ENCODE peak calls at places on chromosomes 5 and 9, in five cellular contexts. One of them, this sample, is unnamed. For H3K9me3, the result is how much of the 10 kb centered on the place peaks cover.

GRCh38 chr5:132294728-132295504 is 722 bp downstream of the SLC22A4 start:
- DNase-seq in H1: no peak
- DNase-seq in PC-3: peak
- DNase-seq in fibroblast of lung: peak
- DNase-seq in neural progenitor cell: peak
- DNase-seq in this sample: peak

GRCh38 chr9:94740191-94740874 is 13.8 kb downstream of the AOPEP start:
- DNase-seq in neural progenitor cell: no peak
- DNase-seq in fibroblast of lung: no peak
- DNase-seq in PC-3: no peak
- DNase-seq in H1: no peak
- DNase-seq in this sample: no peak

GRCh38 chr9:16030513-16031185 is 477.8 kb downstream of the CCDC171 start:
- DNase-seq in neural progenitor cell: no peak
- DNase-seq in PC-3: peak
- DNase-seq in H1: no peak
- DNase-seq in fibroblast of lung: peak
- DNase-seq in this sample: peak

GRCh38 chr5:173290477-173291131 is 37.6 kb downstream of the STC2 start:
- DNase-seq in H1: no peak
- DNase-seq in PC-3: no peak
- DNase-seq in neural progenitor cell: peak
- DNase-seq in fibroblast of lung: peak
- DNase-seq in this sample: no peak

GRCh38 chr9:12667892-12668291 is 25.3 kb upstream of the TYRP1 start:
- DNase-seq in fibroblast of lung: no peak
- DNase-seq in PC-3: no peak
- DNase-seq in H1: no peak
- DNase-seq in neural progenitor cell: no peak
- DNase-seq in this sample: no peak

GRCh38 chr5:154945695-154946301 is 4.9 kb downstream of the MRPL22 start:
- DNase-seq in neural progenitor cell: peak
- DNase-seq in PC-3: peak
- DNase-seq in fibroblast of lung: peak
- DNase-seq in H1: no peak
- DNase-seq in this sample: no peak

GRCh38 chr5:53095222-53095621 is 14.3 kb downstream of the MOCS2 start:
- DNase-seq in PC-3: no peak
- DNase-seq in neural progenitor cell: no peak
- DNase-seq in H1: no peak
- DNase-seq in fibroblast of lung: no peak
- DNase-seq in this sample: no peak

GRCh38 chr5:124627815-124628214 is 118.6 kb downstream of the ZNF608 start:
- DNase-seq in neural progenitor cell: no peak
- DNase-seq in PC-3: no peak
- DNase-seq in H1: no peak
- DNase-seq in fibroblast of lung: no peak
- DNase-seq in this sample: no peak

GRCh38 chr9:127857278-127857677 is 2.8 kb upstream of the ENG start:
- DNase-seq in H1: no peak
- DNase-seq in neural progenitor cell: no peak
- DNase-seq in PC-3: no peak
- DNase-seq in fibroblast of lung: no peak
- DNase-seq in this sample: no peak

GRCh38 chr5:10331341-10331796 is 22.1 kb upstream of the MARCHF6 start:
- DNase-seq in fibroblast of lung: peak
- DNase-seq in PC-3: peak
- DNase-seq in neural progenitor cell: no peak
- DNase-seq in H1: no peak
- DNase-seq in this sample: no peak

GRCh38 chr9:127452481-127453092 is 1.3 kb downstream of the LRSAM1 start:
- DNase-seq in neural progenitor cell: no peak
- DNase-seq in fibroblast of lung: peak
- DNase-seq in PC-3: peak
- DNase-seq in H1: no peak
- DNase-seq in this sample: no peak

GRCh38 chr9:8095531-8096223 is 296.1 kb upstream of the DMAC1 start:
- DNase-seq in H1: no peak
- DNase-seq in PC-3: no peak
- DNase-seq in fibroblast of lung: no peak
- DNase-seq in neural progenitor cell: no peak
- DNase-seq in this sample: no peak

GRCh38 chr5:76547242-76547890 is 75.8 kb downstream of the F2RL2 start:
- DNase-seq in H1: no peak
- DNase-seq in neural progenitor cell: no peak
- DNase-seq in PC-3: no peak
- DNase-seq in fibroblast of lung: peak
- DNase-seq in this sample: no peak

GRCh38 chr9:114938687-114939575 is 8.5 kb upstream of the TNFSF8 start:
- DNase-seq in fibroblast of lung: peak
- DNase-seq in PC-3: no peak
- DNase-seq in neural progenitor cell: no peak
- DNase-seq in H1: no peak
- DNase-seq in this sample: no peak

GRCh38 chr5:146025108-146025507 is 80.3 kb downstream of the PLAC8L1 start:
- DNase-seq in PC-3: no peak
- DNase-seq in fibroblast of lung: no peak
- DNase-seq in neural progenitor cell: no peak
- DNase-seq in H1: no peak
- DNase-seq in this sample: no peak

GRCh38 chr5:43636076-43636475 is 33.1 kb downstream of the NNT start:
- DNase-seq in H1: no peak
- DNase-seq in neural progenitor cell: no peak
- DNase-seq in PC-3: no peak
- DNase-seq in fibroblast of lung: no peak
- DNase-seq in this sample: no peak

GRCh38 chr5:139711067-139711851 is 63.1 kb downstream of the CXXC5 start:
- DNase-seq in neural progenitor cell: peak
- DNase-seq in fibroblast of lung: no peak
- DNase-seq in PC-3: peak
- DNase-seq in H1: no peak
- DNase-seq in this sample: no peak

GRCh38 chr9:92432972-92433548 is 8.8 kb upstream of the OMD start:
- DNase-seq in H1: no peak
- DNase-seq in PC-3: no peak
- DNase-seq in neural progenitor cell: no peak
- DNase-seq in fibroblast of lung: no peak
- DNase-seq in this sample: no peak

GRCh38 chr5:37837101-37838032 is 2.5 kb downstream of the GDNF start:
- DNase-seq in H1: no peak
- DNase-seq in PC-3: peak
- DNase-seq in fibroblast of lung: peak
- DNase-seq in neural progenitor cell: peak
- DNase-seq in this sample: no peak

GRCh38 chr5:35069188-35069587 is 21.4 kb upstream of the AGXT2 start:
- DNase-seq in PC-3: no peak
- DNase-seq in fibroblast of lung: no peak
- DNase-seq in H1: no peak
- DNase-seq in neural progenitor cell: no peak
- DNase-seq in this sample: no peak

GRCh38 chr5:148140846-148141245 is 27.5 kb upstream of the SPINK14 start:
- DNase-seq in fibroblast of lung: no peak
- DNase-seq in neural progenitor cell: no peak
- DNase-seq in H1: no peak
- DNase-seq in PC-3: no peak
- DNase-seq in this sample: no peak

GRCh38 chr5:1881731-1882336 is 891 bp downstream of the IRX4 start:
- DNase-seq in PC-3: no peak
- DNase-seq in neural progenitor cell: peak
- DNase-seq in H1: no peak
- DNase-seq in fibroblast of lung: no peak
- DNase-seq in this sample: no peak

GRCh38 chr5:6387970-6388369 is 9.6 kb upstream of the MED10 start:
- DNase-seq in neural progenitor cell: no peak
- DNase-seq in PC-3: no peak
- DNase-seq in H1: no peak
- DNase-seq in fibroblast of lung: no peak
- DNase-seq in this sample: no peak

GRCh38 chr9:129198737-129199435 is 20.8 kb upstream of the IER5L start:
- DNase-seq in neural progenitor cell: no peak
- DNase-seq in PC-3: no peak
- DNase-seq in H1: no peak
- DNase-seq in fibroblast of lung: no peak
- DNase-seq in this sample: no peak

GRCh38 chr9:133140174-133140505 is 19.1 kb upstream of the RALGDS start:
- DNase-seq in fibroblast of lung: no peak
- DNase-seq in H1: no peak
- DNase-seq in neural progenitor cell: no peak
- DNase-seq in PC-3: no peak
- DNase-seq in this sample: no peak

GRCh38 chr5:132419517-132420468 is 50.3 kb downstream of the SLC22A5 start:
- DNase-seq in neural progenitor cell: peak
- DNase-seq in fibroblast of lung: peak
- DNase-seq in H1: no peak
- DNase-seq in PC-3: peak
- DNase-seq in this sample: no peak

GRCh38 chr9:137167752-137168574 is 1.9 kb downstream of the LRRC26 start:
- DNase-seq in H1: no peak
- DNase-seq in neural progenitor cell: peak
- DNase-seq in PC-3: no peak
- DNase-seq in fibroblast of lung: peak
- DNase-seq in this sample: no peak
- TF ChIP-seq EZH2 in H1: peak
- TF ChIP-seq EZH2 in neural progenitor cell: peak
- TF ChIP-seq EZH2 in PC-3: no peak
- TF ChIP-seq EZH2 in fibroblast of lung: peak
- TF ChIP-seq EZH2 in this sample: no peak

DNA sequence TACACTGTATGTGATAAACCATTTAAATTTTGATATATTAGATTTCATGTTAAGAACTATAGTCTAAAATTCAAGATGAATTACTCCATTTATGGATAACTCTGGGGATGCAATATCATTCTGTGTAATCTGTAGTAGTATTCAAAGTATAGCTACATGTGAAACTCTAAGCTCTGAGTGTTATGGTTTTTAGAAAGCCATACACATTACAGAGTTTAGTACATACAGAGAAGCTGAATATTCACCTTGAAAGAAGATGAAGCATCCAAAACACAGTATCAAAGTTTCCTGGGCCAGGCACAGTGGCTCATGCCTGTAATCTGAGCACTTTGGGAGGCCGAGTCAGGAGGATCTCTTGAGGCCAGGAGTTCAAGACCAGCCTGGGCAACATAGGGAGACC is 25.0 kb downstream of the ABHD17B start:
- DNase-seq in H1: no peak
- DNase-seq in neural progenitor cell: no peak
- DNase-seq in fibroblast of lung: no peak
- DNase-seq in PC-3: no peak
- DNase-seq in this sample: no peak
- H3K9me3 ChIP-seq in H1: under half
- H3K9me3 ChIP-seq in neural progenitor cell: under half
- H3K9me3 ChIP-seq in fibroblast of lung: under half
- H3K9me3 ChIP-seq in PC-3: under half
- H3K9me3 ChIP-seq in this sample: under half

GRCh38 chr5:140833993-140834392 is at the start of gene PCDHA7:
- DNase-seq in neural progenitor cell: no peak
- DNase-seq in H1: no peak
- DNase-seq in PC-3: no peak
- DNase-seq in fibroblast of lung: peak
- DNase-seq in this sample: no peak
- TF ChIP-seq EZH2 in neural progenitor cell: no peak
- TF ChIP-seq EZH2 in H1: no peak
- TF ChIP-seq EZH2 in PC-3: no peak
- TF ChIP-seq EZH2 in fibroblast of lung: no peak
- TF ChIP-seq EZH2 in this sample: no peak

GRCh38 chr5:176420086-176420485 is 3.7 kb upstream of the CLTB start:
- DNase-seq in neural progenitor cell: no peak
- DNase-seq in PC-3: no peak
- DNase-seq in H1: no peak
- DNase-seq in fibroblast of lung: no peak
- DNase-seq in this sample: no peak

GRCh38 chr5:176425138-176425537 is 8.8 kb upstream of the CLTB start:
- DNase-seq in neural progenitor cell: no peak
- DNase-seq in PC-3: peak
- DNase-seq in H1: no peak
- DNase-seq in fibroblast of lung: no peak
- DNase-seq in this sample: no peak

GRCh38 chr5:176424181-176424580 is 7.8 kb upstream of the CLTB start:
- DNase-seq in PC-3: no peak
- DNase-seq in fibroblast of lung: no peak
- DNase-seq in H1: no peak
- DNase-seq in neural progenitor cell: no peak
- DNase-seq in this sample: no peak

GRCh38 chr5:176418251-176418650 is 1.9 kb upstream of the CLTB start:
- DNase-seq in PC-3: peak
- DNase-seq in H1: no peak
- DNase-seq in neural progenitor cell: no peak
- DNase-seq in fibroblast of lung: no peak
- DNase-seq in this sample: no peak

DNA sequence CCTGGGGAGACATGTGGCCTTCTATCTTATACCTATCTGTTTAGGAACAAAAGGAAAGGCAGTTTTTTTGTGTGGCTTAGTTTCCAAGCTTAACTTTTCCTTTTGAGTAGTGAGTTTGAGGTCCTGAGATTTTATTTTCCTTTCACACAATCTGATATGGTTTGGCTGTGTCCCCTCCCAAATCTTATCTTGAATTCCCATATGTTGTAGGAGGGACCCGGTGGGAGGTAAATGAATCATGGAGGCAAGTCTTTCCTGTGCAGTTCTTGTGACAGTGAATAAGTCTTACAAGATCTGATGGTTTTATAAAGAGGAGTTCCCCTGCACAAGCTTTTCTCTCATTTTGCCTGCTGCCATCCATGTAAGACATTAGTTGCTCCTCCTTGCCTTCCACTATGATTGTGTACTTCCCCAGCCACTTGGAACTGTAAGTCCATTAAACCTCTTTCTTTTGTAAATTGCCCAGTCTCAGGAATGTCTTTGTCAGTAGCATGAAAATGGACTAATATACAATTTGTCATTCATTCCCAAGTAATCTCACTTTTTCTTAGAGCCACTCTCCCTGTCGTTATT is 4.7 kb upstream of the CLTB start:
- DNase-seq in PC-3: no peak
- DNase-seq in fibroblast of lung: no peak
- DNase-seq in neural progenitor cell: no peak
- DNase-seq in H1: no peak
- DNase-seq in this sample: no peak
- H3K9me3 ChIP-seq in PC-3: under half
- H3K9me3 ChIP-seq in fibroblast of lung: under half
- H3K9me3 ChIP-seq in neural progenitor cell: under half
- H3K9me3 ChIP-seq in H1: under half
- H3K9me3 ChIP-seq in this sample: under half

This sample was measured in keratinocyte.